ENCODE peak calls at places on chromosomes 16 and 17, in five cellular contexts. S is H9, R is NT2/D1, W is mammary epithelial cell, H is neural progenitor cell. G is an unnamed sample.

GRCh38 chr17:57326348-57326747 is 70.0 kb downstream of the MSI2 start:
- DNase-seq in S (no peak), R (no peak), W (no peak), H (no peak), G (no peak)

GRCh38 chr17:31313982-31314787 is at the start of gene EVI2B:
- DNase-seq in S (no peak), R (no peak), W (peak; percentile 79), H (no peak), G (no peak)

GRCh38 chr16:49833055-49833454 is 22.9 kb downstream of the ZNF423 start:
- DNase-seq in S (no peak), R (no peak), W (no peak), H (no peak), G (peak; percentile 73)

GRCh38 chr16:47499080-47499699 is 38.1 kb downstream of the PHKB start:
- DNase-seq in S (no peak), R (no peak), W (no peak), H (no peak), G (no peak)

GRCh38 chr16:50335198-50335958 is 33.4 kb downstream of the BRD7 start:
- DNase-seq in S (no peak), R (no peak), W (no peak), H (no peak), G (no peak)

GRCh38 chr16:22668318-22668717 is 145.6 kb upstream of the HS3ST2 start:
- DNase-seq in S (peak; percentile 10), R (no peak), W (no peak), H (no peak), G (no peak)

GRCh38 chr17:36665417-36665816 is 64.0 kb downstream of the MRM1 start:
- DNase-seq in S (no peak), R (no peak), W (peak; percentile 20), H (no peak), G (no peak)

GRCh38 chr17:14359251-14359939 is 58.5 kb downstream of the HS3ST3B1 start:
- DNase-seq in S (peak; percentile 61), R (no peak), W (no peak), H (no peak), G (no peak)

GRCh38 chr16:87185983-87186382 is 131.2 kb downstream of the C16orf95 start:
- DNase-seq in S (no peak), R (no peak), W (no peak), H (no peak), G (no peak)

GRCh38 chr16:26765087-26765486 is 301.6 kb upstream of the C16orf82 start:
- DNase-seq in S (peak; percentile 41), R (no peak), W (no peak), H (peak; percentile 24), G (no peak)

GRCh38 chr17:27384261-27384701 is 72.0 kb upstream of the KSR1 start:
- DNase-seq in S (no peak), R (no peak), W (peak; percentile 97), H (no peak), G (peak; percentile 71)

GRCh38 chr16:17515421-17516210 is 44.9 kb upstream of the XYLT1 start:
- DNase-seq in S (no peak), R (no peak), W (peak; percentile 57), H (no peak), G (no peak)

GRCh38 chr16:87757841-87758426 is 7.9 kb downstream of the KLHDC4 start:
- DNase-seq in S (no peak), R (no peak), W (no peak), H (no peak), G (no peak)

GRCh38 chr17:19382581-19383444 is 4.2 kb downstream of the MFAP4 start:
- DNase-seq in S (no peak), R (no peak), W (no peak), H (no peak), G (no peak)

GRCh38 chr17:49946208-49946607 is 22.8 kb upstream of the DLX4 start:
- DNase-seq in S (no peak), R (no peak), W (no peak), H (no peak), G (no peak)

GRCh38 chr16:54806961-54807360 is 123.7 kb upstream of the IRX5 start:
- DNase-seq in S (no peak), R (no peak), W (no peak), H (no peak), G (no peak)

DNA sequence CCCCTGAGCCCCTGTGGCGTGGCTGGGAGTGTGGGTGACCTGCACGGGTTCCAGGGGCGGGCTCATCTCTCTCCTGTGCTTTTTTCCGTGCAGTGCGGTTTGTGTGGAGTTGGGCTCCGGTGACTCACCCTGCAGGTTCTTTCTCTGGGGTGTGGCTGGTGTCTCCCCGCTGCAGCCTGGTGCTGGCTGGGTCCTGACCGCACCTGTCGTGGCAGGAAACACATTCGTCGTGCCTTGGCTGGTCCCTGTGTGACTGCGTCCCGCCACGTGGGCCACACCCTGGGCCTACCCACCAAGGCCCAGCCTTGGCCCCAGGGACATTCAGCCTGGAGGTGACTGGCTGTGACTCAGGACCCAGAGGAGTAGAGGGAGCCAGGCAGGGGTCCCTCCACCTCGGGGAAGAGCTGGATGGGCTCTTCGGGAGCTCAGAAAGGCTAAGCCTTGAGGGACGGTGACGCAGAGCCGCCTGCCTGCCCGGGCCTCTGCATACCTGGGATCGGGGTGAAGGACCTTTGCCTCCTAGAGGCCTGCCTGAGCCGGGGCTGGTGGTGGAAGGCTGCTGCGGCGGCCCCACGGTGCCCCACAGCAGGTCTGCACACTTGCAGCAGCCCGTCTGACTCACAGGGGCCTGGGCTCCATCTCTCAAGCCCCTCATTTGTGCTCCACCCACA is 7.8 kb downstream of the TRAF7 start:
- DNase-seq in S (no peak), R (no peak), W (peak; percentile 88), H (no peak), G (no peak)
- H3K4me1 ChIP-seq in S (no peaks in the 10 kb centered on the region), R (peaks cover 51% of the 10 kb centered on the region), W (peaks cover 59% of the 10 kb centered on the region), H (peaks cover 18% of the 10 kb centered on the region), G (peaks cover 27% of the 10 kb centered on the region)

GRCh38 chr17:40551091-40551873 is 14.0 kb downstream of the CCR7 start:
- DNase-seq in S (no peak), R (no peak), W (no peak), H (no peak), G (peak; percentile 83)
- H3K4me1 ChIP-seq in S (no peaks in the 10 kb centered on the region), R (peaks cover 8% of the 10 kb centered on the region), W (peaks cover 39% of the 10 kb centered on the region), H (peaks cover 17% of the 10 kb centered on the region), G (peaks cover 21% of the 10 kb centered on the region)

DNA sequence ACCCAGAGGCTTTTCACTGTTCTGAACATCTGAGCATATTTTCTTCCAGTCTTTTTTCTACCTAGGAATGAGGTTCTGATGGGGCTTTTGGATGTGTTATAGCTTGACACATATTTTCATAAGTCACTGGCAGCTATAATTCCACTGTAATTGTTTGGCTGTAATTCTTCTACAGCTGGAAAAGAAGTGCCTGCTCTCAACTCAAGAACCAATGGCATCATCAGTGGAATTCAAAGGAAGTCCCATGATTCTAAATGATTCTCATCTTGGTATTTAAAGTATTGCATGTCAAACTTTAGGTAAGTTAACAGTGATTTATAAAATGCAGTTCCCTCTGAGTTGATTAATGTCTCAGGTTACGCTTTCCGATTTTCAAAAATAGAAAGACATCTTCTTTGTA is 16.8 kb downstream of the WIPI1 start:
- DNase-seq in S (no peak), R (no peak), W (no peak), H (no peak), G (no peak)
- H3K4me1 ChIP-seq in S (no peaks in the 10 kb centered on the region), R (peaks cover 8% of the 10 kb centered on the region), W (peaks cover 5% of the 10 kb centered on the region), H (no peaks in the 10 kb centered on the region), G (peaks cover 83% of the 10 kb centered on the region)

DNA sequence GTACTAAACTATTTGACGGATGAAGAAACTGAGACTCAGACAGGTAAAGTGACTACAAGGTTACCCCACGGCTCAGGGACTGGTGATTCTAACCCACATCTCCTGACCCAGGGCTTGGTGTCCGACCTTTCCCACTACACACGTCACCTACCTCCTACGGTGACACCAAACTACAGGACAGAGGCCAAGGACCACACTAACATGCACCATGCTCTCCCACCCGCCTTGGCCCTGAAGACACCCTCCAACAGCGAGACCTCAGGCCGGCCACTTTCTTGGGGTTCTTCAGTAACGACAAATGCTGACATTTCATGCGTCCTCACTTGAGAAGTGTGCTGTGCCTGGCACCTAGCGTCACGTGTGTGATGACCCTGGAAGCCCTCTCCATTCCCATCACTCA is 6.4 kb downstream of the KNOP1 start:
- DNase-seq in S (no peak), R (no peak), W (no peak), H (no peak), G (no peak)
- H3K4me1 ChIP-seq in S (peaks cover 9% of the 10 kb centered on the region), R (peaks cover 47% of the 10 kb centered on the region), W (peaks cover 17% of the 10 kb centered on the region), H (peaks cover 36% of the 10 kb centered on the region), G (peaks cover 38% of the 10 kb centered on the region)

GRCh38 chr16:30006095-30006473 is 4.7 kb downstream of the DOC2A start:
- DNase-seq in S (no peak), R (no peak), W (no peak), H (no peak), G (no peak)

GRCh38 chr16:30009085-30009862 is 1.6 kb downstream of the DOC2A start:
- DNase-seq in S (no peak), R (no peak), W (no peak), H (no peak), G (no peak)

GRCh38 chr16:30006659-30007377 is 4.0 kb downstream of the DOC2A start:
- DNase-seq in S (no peak), R (no peak), W (no peak), H (no peak), G (peak; percentile 20)

GRCh38 chr16:30005341-30006094 is 5.3 kb downstream of the DOC2A start:
- DNase-seq in S (no peak), R (no peak), W (no peak), H (peak; percentile 70), G (peak; percentile 64)

GRCh38 chr16:30007378-30007895 is 3.4 kb downstream of the DOC2A start:
- DNase-seq in S (no peak), R (no peak), W (no peak), H (no peak), G (no peak)
- H3K4me1 ChIP-seq in S (no peaks in the 10 kb centered on the region), R (peaks cover 25% of the 10 kb centered on the region), W (peaks cover 7% of the 10 kb centered on the region), H (peaks cover 16% of the 10 kb centered on the region), G (peaks cover 12% of the 10 kb centered on the region)

DNA sequence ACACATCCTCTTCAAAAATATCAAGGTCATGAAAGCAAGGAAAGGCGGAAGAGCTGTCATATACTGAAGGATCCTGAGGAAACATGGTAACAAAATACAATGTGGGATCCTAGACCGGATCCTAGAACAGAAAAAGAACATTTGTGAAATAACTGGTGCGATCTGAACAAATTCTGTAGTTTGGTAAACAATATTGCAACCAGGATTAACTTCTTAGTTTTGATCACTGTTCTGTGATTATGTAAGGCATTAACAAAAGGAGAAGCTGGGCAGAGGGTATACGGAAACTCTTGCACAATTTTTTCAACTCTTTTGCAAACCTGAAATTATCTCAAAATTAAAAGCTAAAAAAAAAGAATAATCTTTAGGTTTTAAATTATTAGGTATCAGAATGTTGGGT is 109.7 kb downstream of the TRIM37 start:
- DNase-seq in S (no peak), R (no peak), W (no peak), H (no peak), G (no peak)
- H3K4me1 ChIP-seq in S (peaks cover 3% of the 10 kb centered on the region), R (no peaks in the 10 kb centered on the region), W (no peaks in the 10 kb centered on the region), H (no peaks in the 10 kb centered on the region), G (peaks cover 7% of the 10 kb centered on the region)

GRCh38 chr16:85569615-85570212 is 43.4 kb upstream of the GSE1 start:
- DNase-seq in S (peak; percentile 80), R (no peak), W (peak; percentile 27), H (no peak), G (no peak)

GRCh38 chr16:85571563-85571812 is 41.6 kb upstream of the GSE1 start:
- DNase-seq in S (no peak), R (no peak), W (no peak), H (no peak), G (no peak)

GRCh38 chr16:85571813-85572619 is 41.1 kb upstream of the GSE1 start:
- DNase-seq in S (no peak), R (no peak), W (no peak), H (no peak), G (no peak)

GRCh38 chr16:85570213-85570734 is 42.8 kb upstream of the GSE1 start:
- DNase-seq in S (no peak), R (no peak), W (peak; percentile 45), H (no peak), G (no peak)

GRCh38 chr16:85570735-85571562 is 42.2 kb upstream of the GSE1 start:
- DNase-seq in S (no peak), R (no peak), W (no peak), H (no peak), G (no peak)
- H3K4me1 ChIP-seq in S (peaks cover 5% of the 10 kb centered on the region), R (peaks cover 55% of the 10 kb centered on the region), W (peaks cover 29% of the 10 kb centered on the region), H (peaks cover 54% of the 10 kb centered on the region), G (peaks cover 89% of the 10 kb centered on the region)